ENCODE peak calls at places on chromosome 15, in five cellular contexts. Q is trophoblast cell, G is neuronal stem cell, P is H1, L is mesenchymal stem cell. J is an unnamed sample.

GRCh38 chr15:69609176-69609575 is 156.6 kb downstream of the RPLP1 start:
- DNase-seq in P (no peak), Q (peak; percentile 85), G (no peak), L (peak; percentile 40), J (no peak)

GRCh38 chr15:26771168-26771916 is 1.5 kb downstream of the GABRB3 start:
- DNase-seq in Q (no peak), G (peak; percentile 85), P (peak; percentile 93), L (no peak), J (peak; percentile 86)

GRCh38 chr15:31977812-31978662 is 52.3 kb upstream of the CHRNA7 start:
- DNase-seq in G (peak; percentile 65), P (peak; percentile 92), L (peak; percentile 16), Q (no peak), J (peak; percentile 88)

GRCh38 chr15:85411992-85412538 is 31.7 kb downstream of the AKAP13 start:
- DNase-seq in G (no peak), Q (no peak), P (no peak), L (peak; percentile 66), J (no peak)

GRCh38 chr15:63995789-63996188 is 50.5 kb downstream of the DAPK2 start:
- DNase-seq in G (no peak), L (no peak), P (no peak), Q (no peak), J (no peak)

GRCh38 chr15:69591905-69592508 is 139.4 kb downstream of the RPLP1 start:
- DNase-seq in Q (no peak), L (no peak), G (no peak), P (no peak), J (no peak)

GRCh38 chr15:89395461-89395875 is 60.8 kb upstream of the POLG start:
- DNase-seq in Q (no peak), L (no peak), P (no peak), G (no peak), J (no peak)

GRCh38 chr15:78640527-78640839 is 527 bp downstream of the CHRNB4 start:
- DNase-seq in L (no peak), Q (no peak), P (no peak), G (peak; percentile 23), J (no peak)

GRCh38 chr15:85865070-85865684 is 70.5 kb upstream of the KLHL25 start:
- DNase-seq in L (peak; percentile 42), Q (no peak), G (peak; percentile 72), P (peak; percentile 66), J (peak; percentile 87)

GRCh38 chr15:28017423-28017924 is 81.6 kb downstream of the OCA2 start:
- DNase-seq in P (no peak), Q (no peak), G (peak; percentile 8), L (no peak), J (no peak)

GRCh38 chr15:60780147-60780546 is 301.2 kb upstream of the ICE2 start:
- DNase-seq in L (no peak), G (no peak), Q (no peak), P (no peak), J (no peak)

GRCh38 chr15:84600331-84600686 is 500 bp upstream of the ZSCAN2 start:
- DNase-seq in Q (peak; percentile 70), P (peak; percentile 82), G (no peak), L (peak; percentile 90), J (peak; percentile 83)

GRCh38 chr15:69713726-69714559 is 261.3 kb downstream of the RPLP1 start:
- DNase-seq in Q (no peak), L (no peak), P (no peak), G (no peak), J (no peak)

GRCh38 chr15:50145451-50145872 is 26.4 kb upstream of the ATP8B4 start:
- DNase-seq in L (peak; percentile 86), Q (no peak), G (peak; percentile 78), P (no peak), J (no peak)

GRCh38 chr15:41429003-41429890 is 12.4 kb downstream of the RTF1 start:
- DNase-seq in L (peak; percentile 39), P (no peak), Q (no peak), G (no peak), J (no peak)

GRCh38 chr15:65888998-65889397 is 19.7 kb downstream of the RAB11A start:
- DNase-seq in Q (no peak), L (no peak), P (no peak), G (no peak), J (no peak)

GRCh38 chr15:65056868-65057548 is 10.8 kb downstream of the RASL12 start:
- DNase-seq in L (peak; percentile 37), G (no peak), P (no peak), Q (peak; percentile 66), J (no peak)

GRCh38 chr15:88701561-88702095 is 62.8 kb downstream of the ISG20 start:
- DNase-seq in P (peak; percentile 72), Q (no peak), L (peak; percentile 10), G (no peak), J (peak; percentile 61)

GRCh38 chr15:25789206-25789605 is 73.9 kb downstream of the ATP10A start:
- DNase-seq in Q (no peak), P (no peak), L (no peak), G (no peak), J (no peak)

GRCh38 chr15:96390986-96391385 is 60.5 kb downstream of the NR2F2 start:
- DNase-seq in L (no peak), Q (no peak), P (no peak), G (no peak), J (no peak)

GRCh38 chr15:39432935-39433334 is 147.9 kb upstream of the THBS1 start:
- DNase-seq in G (no peak), Q (no peak), L (no peak), P (no peak), J (no peak)

GRCh38 chr15:24919446-24919845 is 35.3 kb upstream of the SNRPN start:
- DNase-seq in L (no peak), G (no peak), P (peak; percentile 48), Q (no peak), J (peak; percentile 40)

GRCh38 chr15:31352911-31353811 is 26.5 kb downstream of the KLF13 start:
- DNase-seq in L (peak; percentile 96), Q (no peak), G (no peak), P (no peak), J (no peak)

DNA sequence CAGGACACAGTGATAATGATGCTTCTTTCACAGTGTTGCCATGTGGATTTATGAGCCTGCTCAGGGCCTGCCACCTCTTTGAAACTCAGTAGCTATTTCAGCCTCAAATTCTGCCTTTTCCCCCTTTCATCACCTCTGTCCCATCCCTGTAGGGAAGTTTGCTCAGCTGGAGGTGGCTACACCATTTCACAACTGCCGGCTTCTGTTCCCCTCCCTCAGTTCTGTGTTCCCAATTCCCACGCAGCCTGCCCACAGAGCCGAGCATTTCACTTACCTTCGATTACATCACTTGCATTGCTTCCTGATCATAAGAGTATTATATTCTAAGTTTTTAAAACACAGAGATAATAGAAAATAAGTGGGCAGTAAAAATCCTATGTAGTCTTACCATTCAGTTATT is 33.3 kb downstream of the ARNT2 start:
- DNase-seq in Q (no peak), L (no peak), G (no peak), P (no peak), J (no peak)
- H3K4ac ChIP-seq in Q (no peak overlapping the region), L (no peak overlapping the region), G (no peak overlapping the region), P (no peak overlapping the region), J (no peak overlapping the region)

GRCh38 chr15:46260937-46261336 is 626.1 kb downstream of the SQOR start:
- DNase-seq in L (no peak), Q (no peak), G (no peak), P (no peak), J (peak; percentile 69)
- H2BK12ac ChIP-seq in L (no peak overlapping the region), Q (no peak overlapping the region), G (no peak overlapping the region), P (peak overlapping the region; percentile 60), J (no peak overlapping the region)

GRCh38 chr15:68589012-68589411 is 10.2 kb downstream of the CORO2B start:
- DNase-seq in Q (no peak), L (no peak), G (no peak), P (no peak), J (no peak)
- H4K91ac ChIP-seq in Q (no peak overlapping the region), L (no peak overlapping the region), G (no peak overlapping the region), P (no peak overlapping the region), J (no peak overlapping the region)

DNA sequence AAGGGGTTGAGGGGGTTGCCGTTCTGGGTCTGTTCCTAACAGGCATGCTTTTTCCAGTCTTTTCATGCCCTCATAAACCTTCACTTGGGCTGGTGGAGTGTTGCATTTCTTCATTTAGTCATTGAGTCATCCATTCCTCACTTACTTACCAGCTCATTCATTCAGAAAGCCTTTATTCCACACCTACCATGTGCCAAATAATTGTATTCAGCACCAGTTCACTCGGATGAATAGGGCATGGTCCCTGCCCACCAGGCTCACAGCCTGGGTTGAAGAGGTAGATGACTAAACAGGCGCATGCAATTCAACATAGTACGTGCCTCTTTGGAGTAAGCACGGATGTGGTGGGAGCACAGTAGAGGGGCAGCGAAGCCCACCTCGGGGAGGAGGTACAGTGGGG is 35.1 kb upstream of the THSD4 start:
- DNase-seq in Q (no peak), L (no peak), P (no peak), G (no peak), J (no peak)
- H3K4ac ChIP-seq in Q (no peak overlapping the region), L (no peak overlapping the region), P (no peak overlapping the region), G (no peak overlapping the region), J (no peak overlapping the region)

DNA sequence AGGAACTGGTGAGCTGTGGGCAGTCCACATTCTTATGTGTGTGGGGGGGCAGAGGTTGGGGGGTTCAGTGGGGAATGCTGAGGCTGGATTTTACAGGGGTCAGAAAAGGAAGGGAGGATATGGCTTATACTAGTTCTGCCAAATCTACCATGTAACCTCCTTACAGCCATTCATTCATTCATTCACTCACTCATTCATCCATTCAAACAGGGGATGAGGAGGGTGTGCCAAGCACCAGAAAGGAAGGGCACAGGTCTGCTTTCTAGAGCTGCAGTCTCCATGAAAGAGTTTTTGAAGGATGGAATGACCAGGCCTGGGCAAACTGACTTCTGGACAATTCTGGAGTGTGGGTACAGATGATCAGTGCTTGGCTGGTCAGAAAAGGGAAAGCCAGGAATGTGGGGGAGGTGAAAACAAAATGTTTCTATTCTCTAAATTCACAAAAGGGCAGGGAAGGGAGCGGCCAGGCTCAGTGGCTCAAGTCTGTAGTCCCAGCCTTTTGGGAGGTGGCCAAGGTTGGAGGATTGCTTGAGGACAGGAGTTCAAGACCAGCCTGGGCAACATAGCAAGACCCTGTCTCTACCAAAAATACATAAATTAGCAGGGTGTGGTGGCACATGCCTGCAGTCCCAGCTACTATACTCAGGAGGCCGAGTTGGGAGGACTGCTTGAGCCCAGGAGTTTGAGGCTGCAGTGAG is 49.2 kb upstream of the C15orf39 start:
- DNase-seq in L (no peak), Q (no peak), G (no peak), P (no peak), J (no peak)
- H2BK12ac ChIP-seq in L (no peak overlapping the region), Q (no peak overlapping the region), G (no peak overlapping the region), P (peak overlapping the region; percentile 39), J (no peak overlapping the region)

DNA sequence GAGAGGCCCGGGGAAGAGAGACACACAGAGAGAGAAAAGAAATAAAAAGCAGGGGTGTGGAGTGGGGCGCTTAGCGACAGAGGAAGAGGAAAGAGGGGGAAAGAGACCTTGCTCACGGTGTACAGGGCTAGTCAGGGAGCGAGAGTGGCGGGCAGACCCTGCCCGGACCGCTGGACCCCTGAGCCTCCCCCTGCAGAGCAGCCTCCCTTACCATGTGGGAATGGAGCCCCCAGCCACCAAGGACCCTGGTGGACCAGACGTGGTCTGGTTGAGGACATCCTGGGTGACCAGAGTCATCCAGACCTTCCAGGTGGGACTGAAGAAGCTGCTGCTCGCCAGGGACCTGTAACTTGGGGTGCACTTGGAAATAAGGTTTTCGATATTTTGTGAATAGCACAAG is 129.6 kb downstream of the CHSY1 start:
- DNase-seq in P (no peak), L (no peak), Q (no peak), G (no peak), J (no peak)
- H4K91ac ChIP-seq in P (peak overlapping the region; percentile 16), L (peak overlapping the region; percentile 14), Q (no peak overlapping the region), G (no peak overlapping the region), J (no peak overlapping the region)

GRCh38 chr15:83110361-83110760 is 2.9 kb downstream of the TM6SF1 start:
- DNase-seq in Q (peak; percentile 83), P (no peak), L (no peak), G (no peak), J (no peak)
- H3K4ac ChIP-seq in Q (no peak overlapping the region), P (no peak overlapping the region), L (peak overlapping the region; percentile 51), G (no peak overlapping the region), J (no peak overlapping the region)